ENCODE peak calls at places on chromosomes 1 and 21, in six cellular contexts. A is right cardiac atrium, Y is thoracic aorta, N is SJSA1, O is ovary, F is MM.1S. Q is an unnamed sample.

GRCh38 chr1:160124709-160125478 is 9.3 kb downstream of the ATP1A2 start:
- DNase-seq in N (peak; percentile 96), F (no peak), A (no peak), O (no peak), Y (no peak), Q (no peak)

GRCh38 chr21:39869141-39869818 is 2.0 kb downstream of the PCP4 start:
- DNase-seq in F (peak; percentile 16), Y (no peak), O (no peak), A (no peak), N (no peak), Q (no peak)

GRCh38 chr1:145859491-145860159 is 744 bp upstream of the PIAS3 start:
- DNase-seq in A (peak; percentile 97), F (peak; percentile 90), O (peak; percentile 93), Y (peak; percentile 77), N (peak; percentile 94), Q (peak; percentile 87)

GRCh38 chr1:201982082-201982922 is at the start of gene RNPEP:
- DNase-seq in Y (no peak), A (peak; percentile 92), N (peak; percentile 75), F (peak; percentile 79), O (peak; percentile 90), Q (peak; percentile 81)

GRCh38 chr1:206708882-206709281 is 24.2 kb downstream of the MAPKAPK2 start:
- DNase-seq in N (no peak), Y (no peak), O (no peak), F (no peak), A (no peak), Q (no peak)

GRCh38 chr1:6515771-6516170 is 24.3 kb upstream of the PLEKHG5 start:
- DNase-seq in F (no peak), A (no peak), O (no peak), Y (no peak), N (no peak), Q (no peak)

GRCh38 chr1:231214918-231215675 is 25.9 kb upstream of the GNPAT start:
- DNase-seq in O (no peak), A (no peak), Y (no peak), N (no peak), F (no peak), Q (peak; percentile 52)

GRCh38 chr1:8439015-8439702 is 121.2 kb downstream of the SLC45A1 start:
- DNase-seq in N (peak; percentile 33), Y (peak; percentile 49), O (peak; percentile 66), A (peak; percentile 93), F (no peak), Q (peak; percentile 92)

GRCh38 chr1:8889925-8890785 is 11.7 kb upstream of the ENO1 start:
- DNase-seq in F (no peak), N (peak; percentile 38), O (peak; percentile 87), Y (no peak), A (peak; percentile 97), Q (no peak)

GRCh38 chr21:42534901-42535378 is 21.3 kb downstream of the SLC37A1 start:
- DNase-seq in N (no peak), A (no peak), F (no peak), O (no peak), Y (no peak), Q (peak; percentile 97)

GRCh38 chr1:45306319-45306718 is 20.4 kb upstream of the HPDL start:
- DNase-seq in A (no peak), O (no peak), Y (no peak), F (no peak), N (no peak), Q (no peak)

GRCh38 chr1:2242814-2243725 is 15.0 kb downstream of the SKI start:
- DNase-seq in Y (no peak), F (no peak), N (no peak), O (no peak), A (peak; percentile 78), Q (no peak)

GRCh38 chr1:25954371-25954938 is 43.4 kb downstream of the PAFAH2 start:
- DNase-seq in F (no peak), N (no peak), O (no peak), Y (no peak), A (no peak), Q (no peak)

GRCh38 chr1:244435562-244436205 is 16.0 kb downstream of the ADSS2 start:
- DNase-seq in Y (no peak), O (no peak), A (no peak), N (peak; percentile 46), F (no peak), Q (no peak)

GRCh38 chr1:183877321-183877720 is 72.4 kb downstream of the RGL1 start:
- DNase-seq in Y (no peak), O (peak; percentile 72), A (peak; percentile 88), N (peak; percentile 65), F (no peak), Q (no peak)

GRCh38 chr1:21161842-21162241 is 14.9 kb downstream of the EIF4G3 start:
- DNase-seq in Y (no peak), N (no peak), F (no peak), O (no peak), A (no peak), Q (no peak)

GRCh38 chr1:198462365-198463025 is 78.0 kb downstream of the ATP6V1G3 start:
- DNase-seq in N (peak; percentile 31), Y (no peak), A (no peak), O (no peak), F (no peak), Q (no peak)

GRCh38 chr1:97144527-97144926 is 422.9 kb downstream of the PTBP2 start:
- DNase-seq in Y (no peak), N (peak; percentile 69), A (no peak), O (no peak), F (no peak), Q (no peak)

GRCh38 chr1:50139339-50139738 is 30.6 kb downstream of the ELAVL4 start:
- DNase-seq in Y (no peak), F (no peak), O (no peak), N (no peak), A (no peak), Q (no peak)

GRCh38 chr1:44677201-44677520 is 2.6 kb downstream of the ARMH1 start:
- DNase-seq in F (peak; percentile 24), N (no peak), O (no peak), Y (no peak), A (no peak), Q (peak; percentile 85)

GRCh38 chr1:243287652-243288051 is 31.8 kb downstream of the SDCCAG8 start:
- DNase-seq in O (no peak), A (no peak), N (peak; percentile 35), F (no peak), Y (no peak), Q (peak; percentile 78)

GRCh38 chr1:229027622-229028182 is 243.2 kb upstream of the RAB4A start:
- DNase-seq in A (peak; percentile 77), N (no peak), O (peak; percentile 38), Y (no peak), F (peak; percentile 65), Q (no peak)

GRCh38 chr1:32998009-32998555 is 33.5 kb upstream of the RNF19B start:
- DNase-seq in N (no peak), F (no peak), Y (no peak), A (no peak), O (no peak), Q (no peak)

GRCh38 chr1:2290595-2291510 is 62.7 kb downstream of the SKI start:
- DNase-seq in A (peak; percentile 92), F (peak; percentile 67), Y (peak; percentile 78), O (peak; percentile 78), N (peak; percentile 96), Q (peak; percentile 83)

GRCh38 chr1:111008031-111008430 is 44.3 kb upstream of the LRIF1 start:
- DNase-seq in Y (no peak), F (no peak), A (no peak), N (no peak), O (no peak), Q (no peak)

GRCh38 chr1:59605184-59605583 is 209.6 kb upstream of the HOOK1 start:
- DNase-seq in Y (no peak), O (no peak), N (no peak), F (no peak), A (no peak), Q (no peak)

DNA sequence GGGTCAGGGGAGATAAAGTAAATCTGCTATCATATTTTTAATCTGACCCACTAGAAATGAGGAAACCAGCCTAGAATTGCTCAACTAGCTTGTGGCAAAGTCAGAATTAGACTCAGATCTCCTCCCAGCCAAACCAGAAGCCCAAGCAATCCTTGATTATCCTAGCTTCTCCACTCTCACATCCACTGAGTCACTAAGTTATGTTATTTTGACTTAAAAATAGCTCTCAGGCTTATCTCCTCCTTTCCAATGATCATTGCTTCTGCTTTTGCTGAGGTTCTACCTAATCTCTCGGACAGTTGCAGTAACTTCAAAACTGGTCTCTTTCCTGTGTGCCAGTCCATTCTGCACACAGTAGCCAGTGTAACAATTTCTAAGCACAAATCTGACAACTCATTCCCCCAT is 22.9 kb downstream of the OVAAL start:
- DNase-seq in Y (no peak), F (no peak), N (no peak), O (no peak), A (no peak), Q (no peak)
- H3K4me1 ChIP-seq in Y (peaks cover 30% of the 10 kb centered on the region), F (no peaks in the 10 kb centered on the region), N (no peaks in the 10 kb centered on the region), O (no peaks in the 10 kb centered on the region), A (no peaks in the 10 kb centered on the region), Q (no peaks in the 10 kb centered on the region)

DNA sequence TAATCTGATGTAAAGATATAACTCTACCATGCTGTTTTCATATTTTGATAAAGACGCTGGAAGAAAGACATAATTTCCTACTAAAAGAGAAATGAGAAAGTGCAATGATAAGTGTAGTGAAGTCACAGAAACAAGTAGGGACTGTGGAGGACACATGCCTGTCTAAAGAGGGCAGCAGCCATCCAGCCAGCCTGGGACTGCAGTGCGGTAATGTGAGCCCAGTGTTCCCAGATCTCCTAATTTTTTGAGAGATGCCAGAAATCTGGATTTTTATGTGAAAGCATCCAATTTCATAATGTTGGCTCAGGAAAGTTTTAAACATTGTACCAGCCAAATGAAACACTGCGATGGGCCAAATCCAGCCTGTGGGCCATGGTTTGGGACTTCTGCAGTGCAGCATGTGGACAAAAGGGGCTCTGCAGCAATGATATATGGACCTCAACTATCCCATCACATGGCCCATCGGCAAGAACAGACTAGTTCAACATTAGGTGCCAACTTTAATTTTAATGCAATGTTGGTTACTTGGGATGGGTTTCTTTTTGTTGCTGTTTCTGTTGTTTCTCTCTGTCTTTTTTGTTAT is 329.5 kb downstream of the LTN1 start:
- DNase-seq in A (peak; percentile 62), O (no peak), Y (no peak), F (no peak), N (no peak), Q (no peak)
- H3K4me1 ChIP-seq in A (no peaks in the 10 kb centered on the region), O (no peaks in the 10 kb centered on the region), Y (peaks cover 9% of the 10 kb centered on the region), F (no peaks in the 10 kb centered on the region), N (no peaks in the 10 kb centered on the region), Q (no peaks in the 10 kb centered on the region)

GRCh38 chr1:19015476-19015875 is 59.0 kb upstream of the IFFO2 start:
- DNase-seq in F (no peak), N (no peak), O (no peak), A (no peak), Y (no peak), Q (no peak)
- H3K4me1 ChIP-seq in F (peaks cover 8% of the 10 kb centered on the region), N (peaks cover 26% of the 10 kb centered on the region), O (peaks cover 2% of the 10 kb centered on the region), A (peaks cover 2% of the 10 kb centered on the region), Y (peaks cover 24% of the 10 kb centered on the region), Q (no peaks in the 10 kb centered on the region)

GRCh38 chr1:16015491-16015890 is 2.4 kb downstream of the HSPB7 start:
- DNase-seq in F (no peak), Y (no peak), A (peak; percentile 64), N (no peak), O (peak; percentile 47), Q (no peak)

GRCh38 chr1:16017461-16018303 is at the start of gene HSPB7:
- DNase-seq in N (no peak), Y (peak; percentile 65), A (peak; percentile 94), O (peak; percentile 89), F (no peak), Q (peak; percentile 58)

GRCh38 chr1:16018308-16018707 is 465 bp upstream of the HSPB7 start:
- DNase-seq in F (no peak), N (no peak), O (no peak), A (no peak), Y (no peak), Q (no peak)

GRCh38 chr1:16015960-16016901 is 1.6 kb downstream of the HSPB7 start:
- DNase-seq in N (no peak), Y (peak; percentile 57), O (peak; percentile 57), A (peak; percentile 83), F (no peak), Q (no peak)

GRCh38 chr1:16017076-16017460 is 775 bp downstream of the HSPB7 start:
- DNase-seq in A (peak; percentile 35), Y (no peak), F (no peak), O (peak; percentile 50), N (no peak), Q (no peak)
- H3K4me1 ChIP-seq in A (peaks cover 2% of the 10 kb centered on the region), Y (peaks cover 78% of the 10 kb centered on the region), F (peaks cover 5% of the 10 kb centered on the region), O (peaks cover 31% of the 10 kb centered on the region), N (peaks cover 23% of the 10 kb centered on the region), Q (peaks cover 15% of the 10 kb centered on the region)